ENCODE peak calls at places on chromosomes 1 and 21, in seven cellular contexts. O is A549, Z is omental fat pad, U is GM10248, B is GM06990, L is foreskin fibroblast, W is transverse colon. V is an unnamed sample.

GRCh38 chr1:78833491-78833890 is 173.0 kb downstream of the ADGRL4 start:
- DNase-seq in O (peak), Z (no peak), U (no peak), B (no peak), L (peak), W (no peak), V (no peak)

GRCh38 chr1:42756956-42757891 is 9.6 kb downstream of the P3H1 start:
- DNase-seq in O (peak), Z (no peak), U (peak), B (no peak), L (peak), W (no peak), V (peak)

GRCh38 chr1:183139281-183139942 is 46.7 kb upstream of the LAMC2 start:
- DNase-seq in O (peak), Z (no peak), U (no peak), B (no peak), L (peak), W (no peak), V (no peak)

GRCh38 chr1:30790850-30791778 is 33.5 kb upstream of the LAPTM5 start:
- DNase-seq in O (no peak), Z (no peak), U (peak), B (no peak), L (no peak), W (no peak), V (peak)

GRCh38 chr1:11013160-11013531 is 692 bp downstream of the TARDBP start:
- DNase-seq in O (no peak), Z (no peak), U (no peak), B (no peak), L (no peak), W (no peak), V (no peak)

GRCh38 chr1:222370911-222371717 is 176.8 kb downstream of the HHIPL2 start:
- DNase-seq in O (peak), Z (no peak), U (no peak), B (no peak), L (peak), W (no peak), V (no peak)

GRCh38 chr1:166122873-166123466 is 43.8 kb downstream of the FAM78B start:
- DNase-seq in O (no peak), Z (no peak), U (no peak), B (no peak), L (no peak), W (no peak), V (no peak)

GRCh38 chr1:203519896-203520295 is 25.9 kb downstream of the OPTC start:
- DNase-seq in O (no peak), Z (no peak), U (no peak), B (no peak), L (no peak), W (no peak), V (no peak)

GRCh38 chr1:163561570-163562295 is 240.0 kb downstream of the NUF2 start:
- DNase-seq in O (peak), Z (no peak), U (no peak), B (no peak), L (peak), W (no peak), V (no peak)

GRCh38 chr1:107692580-107693345 is 272.2 kb downstream of the VAV3 start:
- DNase-seq in O (peak), Z (no peak), U (no peak), B (no peak), L (no peak), W (no peak), V (no peak)

GRCh38 chr1:236345728-236346127 is 48.4 kb upstream of the EDARADD start:
- DNase-seq in O (peak), Z (no peak), U (no peak), B (no peak), L (no peak), W (no peak), V (peak)

DNA sequence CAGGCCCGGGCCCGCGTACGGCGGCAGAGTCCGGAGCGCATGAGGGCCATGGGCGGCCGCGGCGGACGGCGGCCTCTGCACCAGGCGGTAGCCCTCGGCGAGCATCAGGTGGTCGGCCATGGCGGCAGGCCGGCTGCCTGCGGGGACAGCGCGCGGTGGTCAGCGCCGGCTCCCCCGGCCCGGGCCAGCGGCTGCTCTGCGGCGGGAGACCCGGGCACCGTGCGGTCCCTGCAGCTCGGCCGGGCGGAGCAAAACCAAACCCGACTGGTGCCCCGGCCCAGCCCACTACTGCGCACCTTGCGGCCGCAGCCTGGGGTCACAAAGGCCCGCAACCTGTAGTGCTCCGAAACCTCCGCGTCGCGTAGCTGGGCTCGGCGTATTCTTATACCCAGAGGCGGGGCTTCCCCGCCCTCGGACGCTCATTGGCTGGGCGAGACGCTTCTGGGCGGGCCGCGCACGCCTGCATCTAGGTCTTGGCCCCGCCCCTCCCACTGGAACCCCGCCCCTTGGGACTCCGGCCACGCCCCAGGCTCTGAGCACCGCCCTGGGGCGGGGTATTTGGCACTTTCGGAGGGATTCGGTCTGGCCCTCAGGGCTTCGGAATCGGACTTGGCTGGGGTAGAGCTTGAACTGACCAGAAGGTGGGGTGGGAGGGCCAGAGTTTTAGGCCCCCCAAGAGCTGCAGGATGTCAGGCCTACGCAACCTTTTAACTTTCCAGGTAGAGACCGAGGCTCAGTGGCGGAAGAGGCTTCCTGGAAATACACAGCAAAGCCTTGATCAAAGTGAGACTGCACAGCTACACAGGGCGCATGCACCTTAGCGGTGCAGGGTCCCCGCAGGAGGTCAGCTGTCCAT is at the start of gene CITED4:
- DNase-seq in O (peak), Z (peak), U (peak), B (peak), L (peak), W (peak), V (peak)
- TF ChIP-seq CTCF in O (peak), Z (no peak), U (peak), B (peak), L (no peak), W (no peak), V (peak)

GRCh38 chr1:17849216-17849615 is 94.1 kb downstream of the ACTL8 start:
- DNase-seq in O (no peak), Z (no peak), U (no peak), B (no peak), L (peak), W (no peak), V (no peak)
- TF ChIP-seq CTCF in O (no peak), Z (no peak), U (no peak), B (no peak), L (peak), W (no peak), V (no peak)

GRCh38 chr1:208741296-208741695 is 497.1 kb upstream of the PLXNA2 start:
- DNase-seq in O (no peak), Z (no peak), U (no peak), B (no peak), L (no peak), W (no peak), V (no peak)

GRCh38 chr1:208731976-208732821 is 488.0 kb upstream of the PLXNA2 start:
- DNase-seq in O (no peak), Z (no peak), U (peak), B (no peak), L (no peak), W (no peak), V (peak)

DNA sequence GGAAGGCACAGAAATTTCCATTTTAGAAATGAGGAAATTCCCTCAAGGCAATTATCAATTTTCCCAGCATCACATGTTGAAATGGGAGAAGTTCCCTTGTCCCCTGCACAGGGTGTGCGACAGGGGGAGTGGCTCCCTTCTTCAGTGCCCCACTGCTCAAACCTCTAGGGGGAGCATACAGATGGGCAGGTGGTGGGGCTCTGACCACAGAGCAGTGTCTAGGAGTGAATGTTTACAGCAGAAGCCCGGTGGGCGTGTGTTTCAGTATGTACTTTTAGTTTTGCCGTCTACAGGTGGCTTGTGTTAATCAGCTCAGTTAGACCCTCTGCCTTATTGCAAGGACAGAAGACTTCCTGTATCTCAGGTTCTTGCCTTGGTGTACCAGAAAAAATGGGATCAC is 493.7 kb upstream of the PLXNA2 start:
- DNase-seq in O (no peak), Z (no peak), U (no peak), B (no peak), L (no peak), W (no peak), V (no peak)
- TF ChIP-seq CTCF in O (no peak), Z (no peak), U (no peak), B (peak), L (no peak), W (no peak), V (peak)

GRCh38 chr21:42798106-42798505 is 81.2 kb downstream of the WDR4 start:
- DNase-seq in O (no peak), Z (no peak), U (no peak), B (no peak), L (no peak), W (no peak), V (no peak)

GRCh38 chr21:42799516-42799915 is 79.8 kb downstream of the WDR4 start:
- DNase-seq in O (no peak), Z (no peak), U (no peak), B (no peak), L (no peak), W (no peak), V (peak)

GRCh38 chr21:42796327-42797062 is 82.8 kb downstream of the WDR4 start:
- DNase-seq in O (no peak), Z (no peak), U (no peak), B (no peak), L (no peak), W (no peak), V (no peak)

GRCh38 chr21:42799948-42800347 is 79.4 kb downstream of the WDR4 start:
- DNase-seq in O (no peak), Z (no peak), U (no peak), B (no peak), L (no peak), W (no peak), V (no peak)

DNA sequence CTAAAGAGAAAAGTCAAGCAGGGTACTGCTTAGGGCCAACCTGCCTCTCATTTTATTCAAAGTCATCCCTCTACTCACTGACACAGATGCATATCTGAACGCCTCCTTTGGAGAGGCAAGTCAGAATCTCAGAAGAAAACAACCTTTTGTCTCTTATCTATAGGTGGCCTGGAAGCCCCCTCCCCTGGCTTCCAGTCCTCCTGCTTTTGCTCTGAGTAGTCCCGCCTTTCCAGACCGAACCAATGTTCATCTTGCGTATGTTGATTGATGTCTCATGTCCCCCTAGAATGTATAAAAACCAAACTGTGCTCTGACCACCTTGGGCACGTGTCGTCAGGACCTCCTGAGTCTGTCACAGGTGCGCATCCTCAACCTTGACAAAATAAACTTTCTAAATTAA is 81.8 kb downstream of the WDR4 start:
- DNase-seq in O (no peak), Z (no peak), U (no peak), B (no peak), L (no peak), W (no peak), V (no peak)
- TF ChIP-seq CTCF in O (no peak), Z (no peak), U (no peak), B (no peak), L (no peak), W (no peak), V (no peak)

GRCh38 chr1:198272492-198272891 is 115.7 kb downstream of the NEK7 start:
- DNase-seq in O (no peak), Z (no peak), U (no peak), B (no peak), L (no peak), W (no peak), V (no peak)
- TF ChIP-seq CTCF in O (no peak), Z (no peak), U (no peak), B (no peak), L (no peak), W (no peak), V (no peak)

GRCh38 chr1:19390901-19391595 is 78.9 kb downstream of the SLC66A1 start:
- DNase-seq in O (peak), Z (no peak), U (peak), B (peak), L (peak), W (peak), V (peak)

GRCh38 chr1:19392221-19392620 is 80.1 kb downstream of the SLC66A1 start:
- DNase-seq in O (no peak), Z (no peak), U (no peak), B (no peak), L (no peak), W (no peak), V (no peak)

GRCh38 chr1:19390166-19390850 is 78.2 kb downstream of the SLC66A1 start:
- DNase-seq in O (no peak), Z (no peak), U (no peak), B (no peak), L (no peak), W (no peak), V (no peak)

GRCh38 chr1:19393051-19393450 is 80.9 kb downstream of the SLC66A1 start:
- DNase-seq in O (no peak), Z (no peak), U (no peak), B (peak), L (no peak), W (no peak), V (no peak)

GRCh38 chr1:19391596-19391981 is 79.5 kb downstream of the SLC66A1 start:
- DNase-seq in O (no peak), Z (no peak), U (no peak), B (no peak), L (no peak), W (no peak), V (no peak)
- TF ChIP-seq CTCF in O (no peak), Z (no peak), U (no peak), B (no peak), L (no peak), W (no peak), V (no peak)

GRCh38 chr1:25501235-25502058 is 42.0 kb upstream of the LDLRAP1 start:
- DNase-seq in O (peak), Z (no peak), U (no peak), B (no peak), L (peak), W (peak), V (no peak)
- TF ChIP-seq CTCF in O (no peak), Z (no peak), U (no peak), B (peak), L (peak), W (peak), V (peak)

DNA sequence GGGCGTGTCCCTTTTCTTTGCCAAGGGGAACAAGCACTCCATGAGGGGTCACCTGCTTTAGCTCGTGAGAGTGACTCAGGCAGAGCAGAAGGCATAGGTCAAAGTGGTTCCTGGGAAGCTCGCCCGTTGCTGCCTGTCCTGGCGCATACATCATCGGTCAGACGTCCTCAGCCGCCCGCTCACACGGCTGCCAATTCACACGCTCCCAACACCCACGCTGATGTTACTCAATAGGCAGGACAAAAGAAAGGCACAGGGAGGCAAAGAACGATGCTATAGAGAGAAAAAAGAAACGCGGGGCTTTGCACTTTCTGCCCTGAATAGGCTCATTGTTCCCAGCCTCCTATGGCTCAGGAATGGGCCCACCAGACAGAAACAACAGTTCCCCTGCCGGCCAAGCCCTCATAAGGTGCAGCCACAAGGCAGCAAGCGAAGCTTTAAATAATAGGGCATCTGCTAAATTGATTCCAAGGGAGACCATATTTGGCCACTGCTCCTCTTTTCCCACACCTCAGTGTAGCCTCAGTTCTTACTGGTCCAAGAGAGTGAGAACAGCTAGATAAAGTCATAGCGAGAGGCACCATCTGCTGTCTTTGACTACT is 38.7 kb downstream of the VTCN1 start:
- DNase-seq in O (no peak), Z (no peak), U (no peak), B (no peak), L (no peak), W (no peak), V (no peak)
- TF ChIP-seq CTCF in O (no peak), Z (no peak), U (no peak), B (no peak), L (no peak), W (no peak), V (no peak)

GRCh38 chr1:224851210-224851849 is 78.1 kb upstream of the DNAH14 start:
- DNase-seq in O (peak), Z (peak), U (peak), B (peak), L (peak), W (peak), V (peak)
- TF ChIP-seq CTCF in O (peak), Z (no peak), U (peak), B (peak), L (peak), W (peak), V (peak)

DNA sequence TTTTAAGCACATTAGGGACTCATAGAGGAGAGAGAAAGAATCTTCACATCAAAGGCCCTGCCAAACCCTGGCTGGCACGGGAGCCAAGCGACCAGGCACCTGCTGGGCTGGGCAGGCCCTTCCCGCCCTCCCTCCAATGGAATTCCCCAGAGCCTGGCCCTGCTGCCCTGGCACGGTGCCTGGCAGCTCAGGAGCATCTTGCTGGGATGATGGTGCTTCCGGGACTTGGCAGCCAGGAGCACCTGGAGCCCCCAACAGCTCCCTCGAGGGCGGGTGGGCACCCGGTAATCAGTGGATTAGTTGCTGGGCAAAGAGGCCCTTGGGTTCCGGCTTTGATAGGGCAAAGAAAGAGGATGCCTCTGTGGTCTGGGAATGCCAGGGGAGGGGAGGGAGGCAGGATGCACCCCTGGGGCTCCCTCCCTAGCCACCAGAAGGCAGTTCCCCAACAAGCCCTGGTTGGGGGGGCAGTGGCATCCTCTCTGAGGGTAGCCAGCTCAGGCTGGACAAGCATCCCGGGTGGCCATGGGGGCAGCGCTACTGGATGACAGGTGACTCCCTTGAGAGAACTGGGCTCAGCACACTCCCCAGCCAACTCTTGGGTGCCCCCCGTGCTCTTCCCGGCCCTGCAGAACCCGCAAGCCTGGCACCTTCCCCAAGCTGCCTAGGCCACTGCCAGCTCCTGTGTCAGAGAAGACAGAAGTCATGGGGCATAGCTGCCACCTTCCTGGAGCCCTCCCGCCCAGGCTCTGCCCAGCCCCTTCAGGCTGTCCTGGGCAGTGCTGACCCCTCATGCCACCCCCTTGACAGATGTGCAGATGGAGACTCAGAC is 26.4 kb downstream of the KRTAP10-1 start:
- DNase-seq in O (no peak), Z (no peak), U (no peak), B (no peak), L (no peak), W (no peak), V (no peak)
- TF ChIP-seq CTCF in O (no peak), Z (no peak), U (no peak), B (no peak), L (no peak), W (no peak), V (no peak)